ENCODE peak calls at places on chromosomes 13 and 19, in four cellular contexts. M, Q, S and L are unnamed samples.

GRCh38 chr13:26050568-26051230 is 1.1 kb downstream of the SHISA2 start:
- DNase-seq in M (no peak), Q (peak; percentile 11), S (peak; percentile 46), L (no peak)

GRCh38 chr13:77333521-77334083 is 6.7 kb upstream of the MYCBP2 start:
- DNase-seq in M (no peak), Q (no peak), S (no peak), L (no peak)

GRCh38 chr19:2569596-2570465 is 93.9 kb downstream of the GADD45B start:
- DNase-seq in M (no peak), Q (no peak), S (no peak), L (no peak)

GRCh38 chr13:37074703-37075102 is 15.2 kb upstream of the SUPT20H start:
- DNase-seq in M (no peak), Q (no peak), S (peak; percentile 55), L (peak; percentile 41)

GRCh38 chr19:46052896-46053295 is 12.1 kb upstream of the IGFL4 start:
- DNase-seq in M (no peak), Q (no peak), S (no peak), L (no peak)

GRCh38 chr13:59358014-59358413 is 805.7 kb downstream of the DIAPH3 start:
- DNase-seq in M (no peak), Q (no peak), S (peak; percentile 29), L (no peak)

GRCh38 chr19:55546822-55547614 is 1.7 kb upstream of the SBK3 start:
- DNase-seq in M (peak; percentile 85), Q (peak; percentile 91), S (peak; percentile 68), L (peak; percentile 47)

GRCh38 chr19:57689750-57690149 is 8.0 kb downstream of the ZNF551 start:
- DNase-seq in M (no peak), Q (no peak), S (no peak), L (no peak)

GRCh38 chr19:18167975-18168645 is 5.5 kb upstream of the IFI30 start:
- DNase-seq in M (peak; percentile 35), Q (no peak), S (no peak), L (peak; percentile 24)

DNA sequence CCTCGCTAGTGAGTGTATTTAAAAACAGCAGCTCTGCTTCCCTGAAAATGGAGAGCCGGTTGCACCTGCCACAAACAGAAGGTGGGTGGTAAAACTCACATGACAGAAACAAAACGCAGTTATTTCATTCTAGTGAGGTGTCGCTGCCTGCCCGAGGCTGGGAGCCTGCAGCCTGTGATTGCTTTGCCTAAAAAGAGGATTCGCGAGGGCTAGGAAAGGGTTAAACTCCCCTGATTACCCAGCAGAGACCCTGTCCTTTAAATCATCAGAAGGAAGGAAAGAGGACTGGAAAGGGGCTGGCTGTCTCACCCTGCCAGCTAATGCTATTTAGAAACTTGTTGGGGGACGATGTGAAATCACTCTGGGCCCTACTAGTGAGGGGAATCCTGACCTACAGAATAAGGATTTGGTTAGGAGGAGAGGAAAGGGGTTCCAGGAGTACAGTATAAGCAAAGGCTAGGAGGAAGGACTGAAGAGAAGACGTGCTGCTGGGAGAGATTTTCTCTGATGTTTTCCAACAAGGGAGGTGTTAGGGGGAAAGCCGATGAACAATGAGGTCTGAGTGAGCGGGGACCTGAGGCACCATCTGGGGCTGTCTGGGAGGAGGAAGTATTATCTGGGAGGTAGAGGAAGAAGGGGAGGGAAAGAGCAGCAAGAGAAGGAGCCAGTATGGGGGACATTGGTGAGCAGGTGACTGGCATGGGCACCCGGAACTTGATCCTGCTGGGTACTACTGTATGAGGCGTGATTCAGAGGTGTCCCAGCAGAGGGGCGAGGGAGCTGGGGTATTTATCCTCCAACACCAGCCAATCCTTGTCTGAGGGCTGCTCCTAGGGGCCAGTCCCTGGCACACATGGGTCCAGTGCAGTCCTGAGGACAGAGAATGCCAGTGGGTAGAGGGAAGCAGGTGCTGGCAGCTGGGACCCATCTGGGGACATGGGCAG is 55.7 kb upstream of the PTPRS start:
- DNase-seq in M (no peak), Q (no peak), S (no peak), L (no peak)
- TF ChIP-seq CTCF in M (no peak), Q (no peak), S (no peak), L (no peak)

GRCh38 chr13:110812111-110812868 is 98.8 kb downstream of the ING1 start:
- DNase-seq in M (no peak), Q (no peak), S (peak; percentile 11), L (no peak)
- TF ChIP-seq CTCF in M (peak; percentile 30), Q (peak; percentile 29), S (peak; percentile 20), L (no peak)

GRCh38 chr13:113816925-113817859 is 46.7 kb downstream of the GAS6 start:
- DNase-seq in M (peak; percentile 88), Q (peak; percentile 86), S (peak; percentile 75), L (peak; percentile 94)
- TF ChIP-seq CTCF in M (peak; percentile 88), Q (peak; percentile 81), S (peak; percentile 78), L (peak; percentile 89)

GRCh38 chr13:22735381-22735995 is 445.3 kb upstream of the SGCG start:
- DNase-seq in M (no peak), Q (no peak), S (no peak), L (no peak)
- TF ChIP-seq CTCF in M (peak; percentile 28), Q (no peak), S (no peak), L (no peak)